ENCODE peak calls at places on chromosomes 2 and 18, in four cellular contexts. P is upper lobe of right lung, C is HL-60, X is right cardiac atrium. L is an unnamed sample.

GRCh38 chr2:29114514-29114840 is 738 bp upstream of the CLIP4 start:
- DNase-seq in X (no peak), P (no peak), C (no peak), L (no peak)

GRCh38 chr18:12318334-12318697 is 10.3 kb downstream of the TUBB6 start:
- DNase-seq in C (no peak), X (no peak), P (no peak), L (peak; percentile 72)

GRCh38 chr2:150596071-150596470 is 108.6 kb upstream of the RND3 start:
- DNase-seq in C (no peak), P (no peak), X (no peak), L (no peak)

GRCh38 chr2:62291517-62292137 is 95.7 kb downstream of the B3GNT2 start:
- DNase-seq in P (no peak), C (no peak), X (no peak), L (no peak)

GRCh38 chr2:237400199-237400598 is 13.8 kb downstream of the COL6A3 start:
- DNase-seq in C (no peak), P (no peak), X (no peak), L (no peak)

GRCh38 chr18:48308027-48308635 is 101.1 kb downstream of the ZBTB7C start:
- DNase-seq in C (no peak), P (no peak), X (no peak), L (peak; percentile 57)

GRCh38 chr2:196335238-196335637 is 163.9 kb upstream of the STK17B start:
- DNase-seq in X (no peak), C (no peak), P (no peak), L (no peak)

GRCh38 chr2:205474746-205475145 is 207.6 kb upstream of the NRP2 start:
- DNase-seq in C (no peak), X (no peak), P (no peak), L (no peak)

GRCh38 chr2:65018141-65018582 is 29.0 kb downstream of the SLC1A4 start:
- DNase-seq in X (peak; percentile 22), P (peak; percentile 78), C (peak; percentile 92), L (peak; percentile 83)

GRCh38 chr2:142286618-142287017 is 155.8 kb upstream of the LRP1B start:
- DNase-seq in X (no peak), C (peak; percentile 5), P (no peak), L (no peak)

GRCh38 chr18:53004798-53005197 is 664.8 kb downstream of the DCC start:
- DNase-seq in P (no peak), X (no peak), C (no peak), L (no peak)

GRCh38 chr2:234725528-234726264 is 226.1 kb upstream of the SH3BP4 start:
- DNase-seq in C (no peak), P (no peak), X (no peak), L (no peak)

GRCh38 chr2:73063909-73064875 is 7.3 kb downstream of the SFXN5 start:
- DNase-seq in X (no peak), C (no peak), P (no peak), L (peak; percentile 34)

GRCh38 chr2:125085904-125086303 is 1060.8 kb downstream of the CNTNAP5 start:
- DNase-seq in P (no peak), X (no peak), C (no peak), L (no peak)

GRCh38 chr2:125086313-125087184 is 1061.5 kb downstream of the CNTNAP5 start:
- DNase-seq in P (no peak), C (no peak), X (no peak), L (no peak)
- H3K27ac ChIP-seq in P (no peak overlapping the region), C (no peak overlapping the region), X (no peak overlapping the region), L (no peak overlapping the region)

GRCh38 chr2:151828143-151828889 is at the start of gene ARL5A:
- DNase-seq in C (peak; percentile 93), X (peak; percentile 95), P (peak; percentile 98), L (peak; percentile 99)

GRCh38 chr2:151823651-151824050 is 4.6 kb downstream of the ARL5A start:
- DNase-seq in X (no peak), C (no peak), P (no peak), L (no peak)

GRCh38 chr2:151827564-151828142 is 568 bp downstream of the ARL5A start:
- DNase-seq in X (no peak), P (no peak), C (peak; percentile 30), L (peak; percentile 80)

GRCh38 chr2:151826737-151827157 is 1.5 kb downstream of the ARL5A start:
- DNase-seq in X (no peak), P (no peak), C (peak; percentile 24), L (no peak)

DNA sequence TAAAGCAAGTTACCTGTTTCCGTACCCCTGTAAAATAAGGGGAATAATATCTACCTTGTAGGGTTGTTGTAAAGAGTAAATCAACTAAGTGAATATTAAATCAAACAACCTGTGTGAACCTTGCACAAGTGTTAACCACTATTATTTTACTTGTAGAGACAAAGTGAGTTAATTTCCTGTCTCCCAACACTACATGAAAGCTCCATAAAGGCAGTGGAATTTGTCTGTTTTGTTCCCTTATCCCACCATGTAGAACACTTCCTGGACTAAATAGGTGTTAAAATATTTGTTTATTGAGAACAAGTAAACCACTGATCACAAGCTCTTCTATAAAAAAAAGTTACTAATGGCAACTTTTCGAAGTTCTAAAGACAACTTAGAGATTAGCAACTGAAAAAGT is 3.3 kb downstream of the ARL5A start:
- DNase-seq in C (no peak), X (no peak), P (no peak), L (no peak)
- H3K4me3 ChIP-seq in C (no peak overlapping the region), X (no peak overlapping the region), P (no peak overlapping the region), L (no peak overlapping the region)

DNA sequence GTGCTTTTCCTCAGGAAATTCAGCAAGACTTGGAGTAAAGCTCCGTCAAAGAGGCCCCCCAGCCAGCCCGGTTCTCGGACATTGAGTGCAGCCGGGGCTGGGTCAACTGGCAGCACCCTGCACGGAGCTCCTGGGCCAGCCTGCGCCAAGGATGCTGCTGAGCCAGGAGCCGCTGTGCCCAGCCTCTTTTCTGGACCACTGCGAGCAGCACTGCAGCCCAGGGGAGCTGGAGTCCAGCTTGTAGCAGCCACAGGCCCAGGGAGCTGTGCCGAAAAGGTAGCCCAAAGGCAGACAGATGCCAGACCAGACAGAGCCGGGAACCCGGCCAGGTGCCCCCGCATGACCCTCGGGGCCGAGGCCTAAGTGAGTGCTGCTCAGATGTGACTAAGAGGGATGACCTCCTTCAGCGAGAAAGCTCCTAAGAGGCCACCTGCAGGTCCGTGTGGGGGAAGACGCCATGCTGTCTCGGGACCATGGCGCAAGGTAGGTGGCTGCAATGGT is 7.3 kb downstream of the CLHC1 start:
- DNase-seq in C (no peak), X (no peak), P (no peak), L (peak; percentile 77)
- H3K27ac ChIP-seq in C (no peak overlapping the region), X (no peak overlapping the region), P (no peak overlapping the region), L (peak overlapping the region; percentile 96)

GRCh38 chr2:38719706-38720105 is 31.5 kb downstream of the SRSF7 start:
- DNase-seq in P (no peak), C (no peak), X (no peak), L (no peak)

GRCh38 chr2:38720613-38721241 is 30.4 kb downstream of the SRSF7 start:
- DNase-seq in X (peak; percentile 81), C (peak; percentile 38), P (peak; percentile 86), L (no peak)

GRCh38 chr2:38723173-38723572 is 28.0 kb downstream of the SRSF7 start:
- DNase-seq in X (no peak), P (no peak), C (no peak), L (no peak)

DNA sequence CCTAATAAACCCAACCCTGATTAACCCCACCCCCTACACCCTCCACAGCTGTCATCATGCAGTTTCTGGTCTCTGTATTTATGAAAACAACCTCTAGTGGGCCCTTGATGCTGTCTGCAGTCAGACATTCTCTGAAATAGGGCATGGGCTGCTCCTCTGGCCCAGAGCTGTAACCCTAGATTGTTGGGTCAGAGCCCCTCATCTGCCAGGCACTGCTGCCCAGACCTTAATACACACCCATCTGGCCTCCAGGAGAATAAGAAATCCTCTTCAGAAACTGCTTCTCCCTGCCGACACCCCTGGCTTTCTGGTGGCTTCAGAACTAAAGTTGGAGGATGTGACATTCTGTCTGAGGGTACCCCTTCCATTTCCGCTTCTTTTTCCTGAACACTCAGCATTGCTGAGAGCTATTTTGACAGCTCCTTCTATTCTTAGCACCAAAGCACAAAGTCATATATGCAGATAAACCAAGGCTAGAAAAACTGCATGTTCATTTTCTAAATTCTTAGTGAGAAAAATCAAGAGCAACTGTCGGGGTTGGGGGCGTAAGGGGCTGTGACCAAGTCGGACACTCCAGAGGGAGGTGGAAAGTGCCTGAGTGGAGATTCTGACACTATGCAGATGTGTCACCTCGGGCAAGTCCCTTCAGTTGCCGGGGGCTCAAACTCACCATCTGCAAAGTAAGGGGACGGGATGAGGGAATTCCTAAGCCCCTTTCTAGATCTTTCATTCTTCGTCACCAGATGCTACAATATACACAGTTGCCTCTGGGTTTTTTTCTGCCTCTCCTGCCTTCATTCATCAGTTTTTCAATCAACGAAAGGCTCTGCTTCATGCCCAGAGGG is 28.7 kb downstream of the SRSF7 start:
- DNase-seq in X (no peak), C (no peak), P (no peak), L (no peak)
- H3K4me3 ChIP-seq in X (no peak overlapping the region), C (no peak overlapping the region), P (no peak overlapping the region), L (no peak overlapping the region)